ENCODE peak calls at places on chromosome 10, in seven cellular contexts. N is NCI-H446, H is islet precursor cell, Q is GM12865, M is NCI-H1092, R is MCF 10A, I is endothelial cell. Y is an unnamed sample.

GRCh38 chr10:20954519-20954918 is 57.4 kb upstream of the NEBL start:
- DNase-seq in R (no peak), M (no peak), N (no peak), H (peak; percentile 95), I (no peak), Q (no peak), Y (no peak)

GRCh38 chr10:63664341-63664885 is 143.2 kb downstream of the REEP3 start:
- DNase-seq in Q (no peak), M (no peak), H (no peak), I (no peak), N (no peak), R (no peak), Y (no peak)

GRCh38 chr10:129743738-129744133 is 220.3 kb downstream of the EBF3 start:
- DNase-seq in Q (no peak), I (no peak), H (peak; percentile 26), M (no peak), R (no peak), N (no peak), Y (no peak)

GRCh38 chr10:67076175-67076574 is 150.3 kb downstream of the LRRTM3 start:
- DNase-seq in Q (no peak), H (no peak), R (no peak), I (no peak), M (no peak), N (no peak), Y (no peak)

GRCh38 chr10:29322918-29323317 is 34.0 kb downstream of the LYZL1 start:
- DNase-seq in M (no peak), I (no peak), R (no peak), N (no peak), Q (no peak), H (no peak), Y (no peak)

GRCh38 chr10:50402466-50402865 is 151.2 kb upstream of the ASAH2 start:
- DNase-seq in Q (no peak), H (no peak), I (no peak), R (no peak), M (no peak), N (no peak), Y (no peak)

GRCh38 chr10:7525314-7526016 is 114.6 kb upstream of the SFMBT2 start:
- DNase-seq in H (peak; percentile 63), M (peak; percentile 56), R (peak; percentile 78), I (peak; percentile 74), N (peak; percentile 21), Q (peak; percentile 85), Y (peak; percentile 63)

GRCh38 chr10:44180321-44181154 is 204.4 kb downstream of the CXCL12 start:
- DNase-seq in Q (no peak), M (no peak), N (peak; percentile 0), I (no peak), H (peak; percentile 95), R (peak; percentile 79), Y (no peak)

GRCh38 chr10:106043833-106044232 is 1120.7 kb downstream of the SORCS1 start:
- DNase-seq in M (no peak), H (no peak), N (no peak), Q (no peak), I (no peak), R (peak; percentile 4), Y (no peak)

GRCh38 chr10:79390551-79391229 is 43.4 kb downstream of the PPIF start:
- DNase-seq in H (peak; percentile 48), I (no peak), M (no peak), Q (peak; percentile 43), R (no peak), N (no peak), Y (no peak)

GRCh38 chr10:14560274-14560673 is 214.4 kb downstream of the FAM107B start:
- DNase-seq in M (no peak), Q (peak; percentile 58), H (peak; percentile 79), N (no peak), I (peak; percentile 41), R (peak; percentile 93), Y (no peak)

GRCh38 chr10:22133640-22134624 is 83.9 kb downstream of the EBLN1 start:
- DNase-seq in R (no peak), M (no peak), I (no peak), Q (peak; percentile 46), N (no peak), H (no peak), Y (no peak)

GRCh38 chr10:71302874-71303568 is 16.0 kb upstream of the SLC29A3 start:
- DNase-seq in I (no peak), H (no peak), N (peak; percentile 21), R (peak; percentile 67), Q (peak; percentile 64), M (peak; percentile 35), Y (no peak)

GRCh38 chr10:73589538-73590126 is 1.5 kb downstream of the USP54 start:
- DNase-seq in I (no peak), R (no peak), M (no peak), Q (no peak), H (no peak), N (no peak), Y (no peak)

GRCh38 chr10:102299873-102300272 is 54.5 kb downstream of the GBF1 start:
- DNase-seq in H (no peak), M (no peak), Q (no peak), N (no peak), R (peak; percentile 71), I (no peak), Y (no peak)

GRCh38 chr10:26015092-26015491 is 81.1 kb downstream of the MYO3A start:
- DNase-seq in Q (no peak), M (no peak), H (no peak), I (no peak), N (no peak), R (no peak), Y (no peak)

GRCh38 chr10:112785089-112785488 is 165.0 kb upstream of the TCF7L2 start:
- DNase-seq in R (no peak), I (no peak), H (no peak), N (no peak), Q (no peak), M (no peak), Y (no peak)

GRCh38 chr10:74382643-74383042 is 231.6 kb downstream of the ADK start:
- DNase-seq in Q (no peak), R (no peak), N (no peak), M (no peak), H (no peak), I (no peak), Y (no peak)

Y was measured in lower leg skin.